ENCODE peak calls at places on chromosomes 1 and 21, in five cellular contexts. R is H9, V is mesendoderm, W is IMR-90, Z is H1. O is an unnamed sample.
A peak's percentile ranks its signal among the peaks of the same experiment; 100 is the strongest.

GRCh38 chr1:247007511-247008405 is at the start of gene ZNF695:
- DNase-seq in W (peak; percentile 90), Z (peak; percentile 91), R (peak; percentile 98), V (peak; percentile 99), O (peak; percentile 94)

GRCh38 chr1:1069061-1069710 is 4.9 kb downstream of the RNF223 start:
- DNase-seq in Z (peak; percentile 68), V (peak; percentile 88), W (peak; percentile 40), R (peak; percentile 88), O (peak; percentile 82)

GRCh38 chr1:30660241-30660640 is 63.1 kb downstream of the MATN1 start:
- DNase-seq in Z (no peak), R (no peak), W (no peak), V (no peak), O (no peak)

GRCh38 chr1:150528997-150529396 is 13.4 kb downstream of the FALEC start:
- DNase-seq in V (no peak), W (peak; percentile 81), R (no peak), Z (no peak), O (no peak)

GRCh38 chr21:24514081-24514733 is 1093.1 kb downstream of the MRPL39 start:
- DNase-seq in Z (no peak), W (peak; percentile 27), V (no peak), R (no peak), O (no peak)

GRCh38 chr1:110647254-110647891 is 27.4 kb downstream of the KCNA3 start:
- DNase-seq in Z (no peak), R (no peak), V (no peak), W (peak; percentile 78), O (no peak)

GRCh38 chr21:42809171-42809570 is 70.2 kb downstream of the WDR4 start:
- DNase-seq in W (no peak), R (no peak), Z (no peak), V (no peak), O (no peak)

GRCh38 chr1:119141020-119141424 is 569 bp upstream of the WARS2 start:
- DNase-seq in R (peak; percentile 62), W (no peak), Z (no peak), V (peak; percentile 64), O (peak; percentile 4)

GRCh38 chr21:25979845-25980433 is 190.6 kb downstream of the APP start:
- DNase-seq in W (no peak), V (no peak), Z (no peak), R (no peak), O (no peak)

GRCh38 chr1:92929461-92929860 is 31.8 kb downstream of the DIPK1A start:
- DNase-seq in V (no peak), W (peak; percentile 46), R (no peak), Z (no peak), O (no peak)

GRCh38 chr1:209707308-209707707 is 2.7 kb downstream of the HSD11B1 start:
- DNase-seq in R (no peak), V (no peak), W (peak; percentile 29), Z (no peak), O (no peak)

GRCh38 chr1:101548376-101548775 is 311.6 kb downstream of the S1PR1 start:
- DNase-seq in Z (no peak), R (no peak), W (no peak), V (no peak), O (no peak)

GRCh38 chr1:33163621-33164071 is 18.2 kb downstream of the TRIM62 start:
- DNase-seq in Z (no peak), R (peak; percentile 57), W (peak; percentile 90), V (peak; percentile 57), O (no peak)

GRCh38 chr1:183209533-183210158 is 23.6 kb downstream of the LAMC2 start:
- DNase-seq in Z (no peak), W (peak; percentile 92), V (peak; percentile 48), R (no peak), O (no peak)

GRCh38 chr1:184387069-184387870 is 441 bp downstream of the C1orf21 start:
- DNase-seq in V (peak; percentile 55), R (peak; percentile 49), Z (no peak), W (peak; percentile 28), O (no peak)

GRCh38 chr1:176501596-176501995 is 38.6 kb downstream of the PAPPA2 start:
- DNase-seq in W (no peak), V (no peak), R (no peak), Z (no peak), O (no peak)

GRCh38 chr1:244361764-244362473 is 89.8 kb downstream of the ADSS2 start:
- DNase-seq in W (peak; percentile 86), R (peak; percentile 74), Z (peak; percentile 57), V (peak; percentile 97), O (peak; percentile 87)

GRCh38 chr1:79376106-79376505 is 369.6 kb upstream of the ADGRL4 start:
- DNase-seq in R (no peak), V (no peak), Z (no peak), W (no peak), O (no peak)

GRCh38 chr1:91831132-91831930 is 54.6 kb downstream of the TGFBR3 start:
- DNase-seq in R (no peak), W (peak; percentile 86), V (no peak), Z (no peak), O (no peak)

GRCh38 chr1:106868828-106869227 is 187.6 kb upstream of the PRMT6 start:
- DNase-seq in R (no peak), V (no peak), Z (no peak), W (no peak), O (no peak)

GRCh38 chr1:173295995-173296394 is 88.9 kb upstream of the TNFSF4 start:
- DNase-seq in V (no peak), W (peak; percentile 37), R (no peak), Z (no peak), O (no peak)

GRCh38 chr21:45385549-45386050 is 19.4 kb upstream of the COL18A1 start:
- DNase-seq in R (no peak), V (no peak), Z (no peak), W (no peak), O (no peak)
- H3K4ac ChIP-seq in R (no peak overlapping the region), V (no peak overlapping the region), Z (peak overlapping the region; percentile 32), W (peak overlapping the region; percentile 75), O (no peak overlapping the region)

DNA sequence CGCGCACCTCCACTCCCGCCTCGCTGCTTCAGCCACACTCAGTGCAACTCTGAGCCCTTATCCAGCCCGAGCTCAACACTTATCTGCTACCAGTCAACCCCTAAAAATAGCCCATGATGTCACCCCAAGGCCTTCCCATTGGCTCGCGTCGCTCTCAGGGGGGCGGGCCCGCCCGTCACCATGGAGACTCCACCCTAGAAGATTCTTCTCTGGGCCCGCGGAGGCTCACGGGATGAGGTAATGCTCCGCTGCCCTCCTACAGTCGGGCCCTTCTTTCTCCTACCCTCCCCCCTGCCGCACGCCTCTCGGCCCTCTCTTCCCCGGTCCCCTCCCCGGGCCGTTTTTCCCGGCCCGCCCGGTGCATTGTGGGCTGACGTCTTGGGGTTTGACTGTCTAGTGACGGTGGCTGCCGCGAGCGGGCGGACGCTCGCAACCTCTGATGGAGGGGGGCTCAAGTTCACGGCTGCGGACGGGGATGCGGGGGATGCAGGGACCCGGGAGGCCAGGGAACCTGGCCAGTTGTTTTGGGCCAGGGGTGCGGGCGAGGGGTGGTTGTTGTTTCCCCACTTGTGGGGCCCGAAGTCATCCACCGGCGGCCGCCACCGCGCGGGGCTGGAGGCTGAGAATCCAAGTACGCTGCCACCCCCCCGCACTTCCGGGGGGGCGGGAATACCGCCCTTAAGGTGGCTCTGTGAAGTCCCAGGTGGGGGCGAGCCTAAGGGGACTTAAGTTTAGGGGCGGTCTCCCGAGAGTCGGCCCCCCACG is at the start of gene JUN:
- DNase-seq in V (peak; percentile 100), R (peak; percentile 99), W (peak; percentile 100), Z (peak; percentile 97), O (peak; percentile 97)
- H3K4ac ChIP-seq in V (peak within 1 kb of the TSS; percentile 39), R (no peak within 1 kb of the TSS), W (peak within 1 kb of the TSS; percentile 87), Z (peak within 1 kb of the TSS; percentile 69), O (no peak within 1 kb of the TSS)

DNA sequence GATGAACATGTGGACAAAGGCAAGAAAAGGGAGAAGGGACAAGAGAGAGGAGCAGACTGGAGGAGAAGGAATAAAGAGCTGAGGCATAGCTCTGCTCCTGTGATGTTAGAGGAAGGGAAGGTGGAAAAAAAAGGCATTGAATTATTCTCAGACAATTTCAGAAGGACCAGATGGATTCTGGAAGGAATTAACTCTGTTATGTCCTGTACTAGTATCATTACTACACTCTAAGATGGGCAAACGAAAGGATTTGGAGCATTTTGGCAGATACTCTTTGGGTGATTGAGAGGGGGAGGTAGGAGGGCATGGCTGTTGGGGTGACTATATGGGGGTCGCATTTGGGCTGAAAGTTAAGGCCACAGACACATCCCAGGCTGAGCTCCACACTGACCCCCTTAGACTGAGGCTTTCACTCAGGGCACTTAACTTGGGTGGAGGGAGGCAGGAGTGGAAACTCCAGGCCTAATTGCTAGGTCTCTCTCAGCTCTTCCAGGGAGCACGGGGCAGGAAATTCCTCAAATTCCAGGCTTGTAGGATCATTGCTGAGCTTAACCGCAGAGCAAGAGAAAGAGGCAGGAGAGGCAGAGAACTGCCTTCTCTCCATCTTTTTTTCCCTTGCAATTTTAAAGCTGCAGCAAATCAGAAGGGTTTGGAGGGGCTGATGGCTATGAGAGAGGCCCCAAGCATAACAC is 25.9 kb downstream of the KIRREL1 start:
- DNase-seq in R (peak; percentile 82), W (peak; percentile 94), Z (peak; percentile 57), V (peak; percentile 98), O (peak; percentile 69)
- H3K4ac ChIP-seq in R (no peak overlapping the region), W (peak overlapping the region; percentile 99), Z (no peak overlapping the region), V (peak overlapping the region; percentile 59), O (no peak overlapping the region)

GRCh38 chr1:53837924-53838653 is at the start of gene NDC1:
- DNase-seq in Z (peak; percentile 82), W (peak; percentile 96), V (peak; percentile 99), R (peak; percentile 97), O (peak; percentile 91)
- H3K4ac ChIP-seq in Z (no peak within 1 kb of the TSS), W (peak within 1 kb of the TSS; percentile 95), V (peak within 1 kb of the TSS; percentile 44), R (no peak within 1 kb of the TSS), O (no peak within 1 kb of the TSS)

GRCh38 chr1:88035578-88035977 is 648.5 kb upstream of the PKN2 start:
- DNase-seq in W (no peak), V (no peak), R (peak; percentile 65), Z (no peak), O (no peak)
- H3K4ac ChIP-seq in W (no peak overlapping the region), V (no peak overlapping the region), R (no peak overlapping the region), Z (no peak overlapping the region), O (no peak overlapping the region)

GRCh38 chr1:35187816-35188342 is 5.1 kb downstream of the SFPQ start:
- DNase-seq in R (no peak), W (no peak), V (no peak), Z (no peak), O (no peak)
- H3K4ac ChIP-seq in R (no peak overlapping the region), W (no peak overlapping the region), V (no peak overlapping the region), Z (no peak overlapping the region), O (no peak overlapping the region)

DNA sequence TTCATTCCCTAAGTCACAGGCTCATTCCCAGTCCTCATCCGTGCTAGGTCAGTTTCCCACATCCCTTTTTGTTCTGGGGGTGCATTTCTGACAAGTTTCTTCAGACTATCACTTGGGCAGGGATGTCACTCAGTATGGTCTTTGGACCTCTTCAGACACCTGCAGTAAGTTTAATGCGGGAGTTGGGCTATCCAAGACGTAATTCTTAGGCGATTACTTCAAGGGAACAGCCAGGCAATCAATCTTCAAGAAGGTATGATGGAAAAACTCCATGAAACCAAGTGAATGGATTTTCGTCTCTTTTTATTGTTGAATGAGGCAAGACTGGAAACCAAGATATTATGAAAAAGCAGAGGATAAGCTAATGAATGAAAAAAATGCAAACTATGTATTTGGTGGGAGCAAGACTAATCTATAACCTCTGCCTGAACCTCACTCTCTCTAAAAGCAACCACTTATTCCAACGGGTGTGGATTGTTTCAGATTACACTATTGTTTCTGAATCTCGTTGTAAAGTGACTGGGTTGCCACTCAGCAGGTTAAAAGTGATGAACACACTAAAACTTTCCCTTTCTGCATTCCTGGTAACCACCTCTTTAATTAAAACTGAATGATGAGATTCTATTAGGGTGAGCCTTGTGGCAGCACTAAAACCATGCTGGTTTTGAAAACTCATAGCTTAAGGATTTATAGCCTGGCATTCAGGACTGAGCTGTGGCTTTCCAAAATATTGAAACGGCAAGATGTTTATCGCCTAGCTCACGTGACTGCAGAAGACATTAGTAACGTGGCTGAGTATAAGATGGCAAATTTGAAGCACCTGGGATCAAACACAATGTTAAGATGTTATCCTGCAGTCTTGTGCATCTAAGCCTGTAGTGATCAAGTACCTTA is 1.1 kb downstream of the RASAL2 start:
- DNase-seq in R (no peak), Z (no peak), V (peak; percentile 37), W (no peak), O (no peak)
- H3K4ac ChIP-seq in R (no peak overlapping the region), Z (no peak overlapping the region), V (no peak overlapping the region), W (peak overlapping the region; percentile 74), O (no peak overlapping the region)